ENCODE peak calls at places on chromosomes 12 and 14, in four cellular contexts. L is cardiac fibroblast, U is SJSA1, A is GM23248. I is an unnamed sample.

GRCh38 chr12:52022841-52023181 is 16.1 kb downstream of the TAMALIN start:
- DNase-seq in L (no peak), U (no peak), A (no peak), I (no peak)

GRCh38 chr12:47891356-47891755 is 13.4 kb downstream of the VDR start:
- DNase-seq in L (no peak), A (peak; percentile 38), U (no peak), I (no peak)

GRCh38 chr12:114682101-114682919 is 1.7 kb downstream of the TBX3 start:
- DNase-seq in U (peak; percentile 38), A (peak; percentile 44), L (peak; percentile 37), I (no peak)

GRCh38 chr12:89345830-89346740 is 6.2 kb downstream of the DUSP6 start:
- DNase-seq in L (peak; percentile 85), U (no peak), A (peak; percentile 37), I (no peak)

GRCh38 chr12:18552829-18553228 is 185.0 kb downstream of the PLCZ1 start:
- DNase-seq in U (no peak), L (no peak), A (no peak), I (no peak)

GRCh38 chr12:8687846-8688601 is 9.8 kb upstream of the RIMKLB start:
- DNase-seq in L (peak; percentile 82), A (peak; percentile 81), U (peak; percentile 53), I (peak; percentile 71)

GRCh38 chr14:79483472-79483871 is 727.8 kb downstream of the DIO2 start:
- DNase-seq in A (peak; percentile 3), L (peak; percentile 56), U (peak; percentile 47), I (peak; percentile 46)

GRCh38 chr14:32826404-32827082 is 112.1 kb upstream of the NPAS3 start:
- DNase-seq in A (peak; percentile 3), L (peak; percentile 60), U (no peak), I (no peak)

GRCh38 chr12:107131832-107132616 is 38.7 kb upstream of the CRY1 start:
- DNase-seq in A (peak; percentile 80), U (peak; percentile 53), L (peak; percentile 73), I (peak; percentile 19)

GRCh38 chr12:77924703-77925102 is 94.0 kb downstream of the NAV3 start:
- DNase-seq in U (peak; percentile 21), L (no peak), A (peak; percentile 50), I (no peak)

GRCh38 chr12:27498159-27498558 is 25.8 kb upstream of the PPFIBP1 start:
- DNase-seq in L (no peak), A (no peak), U (no peak), I (no peak)

DNA sequence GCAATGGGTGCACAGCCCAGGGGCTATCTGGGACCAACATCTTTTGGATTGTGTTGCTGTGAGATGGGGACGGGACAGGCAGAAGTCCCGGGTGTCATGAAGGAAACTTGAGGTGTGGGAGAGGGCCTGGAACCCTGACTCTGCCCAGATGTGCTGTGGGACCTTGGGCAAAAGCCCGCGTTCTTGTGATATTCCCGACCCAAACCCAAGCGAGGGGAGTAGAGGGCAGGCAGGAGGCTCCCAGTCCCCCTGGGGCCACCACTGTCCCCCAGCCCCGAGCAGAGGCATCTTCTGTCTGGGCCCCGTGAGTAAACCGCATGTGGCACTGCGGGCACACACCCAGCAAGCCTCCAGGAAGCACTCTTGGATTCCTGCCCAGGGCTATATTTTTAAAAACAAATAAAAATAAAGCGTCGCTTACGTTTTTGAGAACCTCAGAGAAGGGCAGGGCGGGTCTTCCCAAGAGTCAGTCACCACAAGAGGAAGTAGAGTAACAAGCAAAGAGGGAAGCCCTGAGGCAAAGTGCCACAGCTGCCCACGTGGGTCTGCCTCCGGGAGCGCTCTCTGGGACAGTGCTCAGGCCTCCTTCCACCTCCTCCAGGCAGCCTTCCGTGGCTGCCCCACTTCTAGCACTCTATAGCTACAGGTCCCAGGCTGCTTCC is 39.5 kb downstream of the BEGAIN start:
- DNase-seq in A (peak; percentile 65), U (peak; percentile 60), L (peak; percentile 68), I (no peak)
- H3K4me3 ChIP-seq in A (no peak overlapping the region), U (no peak overlapping the region), L (no peak overlapping the region), I (no peak overlapping the region)

GRCh38 chr12:81758421-81759214 is 532 bp downstream of the PPFIA2 start:
- DNase-seq in L (peak; percentile 29), U (peak; percentile 42), A (peak; percentile 41), I (no peak)

GRCh38 chr12:81757731-81758325 is 1.3 kb downstream of the PPFIA2 start:
- DNase-seq in A (no peak), U (no peak), L (no peak), I (no peak)

DNA sequence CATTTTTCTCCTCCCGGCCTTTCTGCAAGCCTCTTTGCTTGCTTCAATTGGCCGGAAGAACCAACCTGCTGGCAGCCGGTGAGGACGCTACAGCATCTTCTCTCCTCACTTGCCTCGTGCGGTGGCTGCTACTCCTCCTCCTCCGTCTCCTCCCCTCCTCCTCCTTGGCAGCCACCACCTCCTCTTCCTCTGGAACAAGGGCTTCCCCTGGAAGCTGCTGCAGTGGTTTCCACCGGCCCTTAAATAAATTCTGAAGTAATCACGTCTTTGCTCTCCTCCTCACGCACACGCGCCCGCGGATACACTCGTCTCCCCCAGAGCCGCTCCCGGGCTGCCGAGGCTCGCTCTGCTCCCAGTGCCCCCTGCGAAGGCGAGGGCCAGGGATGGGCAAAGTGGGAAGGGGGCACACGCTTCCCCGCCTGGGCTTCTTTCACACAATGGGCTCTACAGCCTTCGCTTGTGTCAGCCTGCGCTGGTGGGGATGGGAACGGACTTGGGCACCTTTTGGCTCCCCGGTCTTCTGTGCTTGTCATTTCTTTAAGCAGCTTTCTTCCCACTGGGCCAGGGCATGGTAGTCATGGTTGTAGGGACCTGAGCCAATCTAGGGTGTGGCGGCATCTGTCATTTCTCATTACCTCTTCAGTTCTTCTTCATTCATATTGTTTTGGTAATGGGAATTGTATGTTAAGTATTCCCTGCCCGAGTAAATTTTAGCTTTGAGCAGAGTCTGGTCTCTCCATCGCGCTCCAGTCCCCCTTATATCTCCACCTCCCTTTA is at the start of gene PPFIA2:
- DNase-seq in L (peak; percentile 28), U (peak; percentile 5), A (peak; percentile 42), I (no peak)
- H3K4me3 ChIP-seq in L (peak within 1 kb of the TSS; percentile 53), U (peak within 1 kb of the TSS; percentile 33), A (peak within 1 kb of the TSS; percentile 72), I (peak within 1 kb of the TSS; percentile 54)

DNA sequence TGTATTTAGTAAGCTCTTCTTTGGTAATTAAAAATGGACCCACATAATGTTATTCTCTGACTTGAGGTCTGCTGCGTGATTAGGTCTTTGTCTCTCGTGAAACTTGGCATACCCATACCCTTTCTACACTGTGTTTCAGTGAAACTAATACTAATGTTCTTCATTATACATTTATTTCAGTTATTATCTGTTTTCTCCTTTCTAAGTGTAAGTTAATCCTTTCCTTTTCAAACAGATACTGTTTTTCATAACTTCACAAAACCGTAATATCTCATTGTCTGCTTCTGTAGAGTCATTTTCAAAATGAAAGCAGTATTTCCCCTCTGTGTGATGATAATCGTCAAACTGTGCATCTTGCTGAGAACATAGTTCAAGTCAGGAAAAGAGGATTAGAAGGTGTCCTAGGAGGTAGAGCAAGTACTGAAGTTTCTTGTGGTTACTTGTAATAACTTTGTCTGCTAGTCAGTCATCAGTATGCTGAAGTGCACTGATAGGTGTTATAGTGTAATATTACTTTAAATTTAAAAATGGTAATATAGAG is 15.9 kb downstream of the PYROXD1 start:
- DNase-seq in L (no peak), U (no peak), A (no peak), I (no peak)
- H3K4me3 ChIP-seq in L (no peak overlapping the region), U (no peak overlapping the region), A (no peak overlapping the region), I (no peak overlapping the region)

GRCh38 chr14:77265561-77266335 is 5.3 kb downstream of the NGB start:
- DNase-seq in L (no peak), A (no peak), U (no peak), I (no peak)

GRCh38 chr14:77268989-77269595 is 1.9 kb downstream of the NGB start:
- DNase-seq in L (no peak), A (no peak), U (no peak), I (no peak)

GRCh38 chr14:77270361-77271112 is 469 bp downstream of the NGB start:
- DNase-seq in L (no peak), U (no peak), A (peak; percentile 6), I (no peak)

GRCh38 chr14:77266336-77266735 is 4.7 kb downstream of the NGB start:
- DNase-seq in L (no peak), A (no peak), U (no peak), I (no peak)

GRCh38 chr14:77267937-77268699 is 2.9 kb downstream of the NGB start:
- DNase-seq in L (no peak), U (no peak), A (no peak), I (no peak)
- H3K4me3 ChIP-seq in L (no peak overlapping the region), U (no peak overlapping the region), A (no peak overlapping the region), I (no peak overlapping the region)

GRCh38 chr14:93943052-93943451 is 15.9 kb downstream of the FAM181A start:
- DNase-seq in L (no peak), U (no peak), A (no peak), I (no peak)
- H3K4me3 ChIP-seq in L (no peak overlapping the region), U (no peak overlapping the region), A (no peak overlapping the region), I (no peak overlapping the region)

GRCh38 chr14:52949711-52950409 is 990 bp downstream of the FERMT2 start:
- DNase-seq in A (peak; percentile 86), U (peak; percentile 32), L (peak; percentile 64), I (no peak)
- H3K4me3 ChIP-seq in A (peak overlapping the region; percentile 94), U (peak overlapping the region; percentile 99), L (peak overlapping the region; percentile 99), I (peak overlapping the region; percentile 88)

DNA sequence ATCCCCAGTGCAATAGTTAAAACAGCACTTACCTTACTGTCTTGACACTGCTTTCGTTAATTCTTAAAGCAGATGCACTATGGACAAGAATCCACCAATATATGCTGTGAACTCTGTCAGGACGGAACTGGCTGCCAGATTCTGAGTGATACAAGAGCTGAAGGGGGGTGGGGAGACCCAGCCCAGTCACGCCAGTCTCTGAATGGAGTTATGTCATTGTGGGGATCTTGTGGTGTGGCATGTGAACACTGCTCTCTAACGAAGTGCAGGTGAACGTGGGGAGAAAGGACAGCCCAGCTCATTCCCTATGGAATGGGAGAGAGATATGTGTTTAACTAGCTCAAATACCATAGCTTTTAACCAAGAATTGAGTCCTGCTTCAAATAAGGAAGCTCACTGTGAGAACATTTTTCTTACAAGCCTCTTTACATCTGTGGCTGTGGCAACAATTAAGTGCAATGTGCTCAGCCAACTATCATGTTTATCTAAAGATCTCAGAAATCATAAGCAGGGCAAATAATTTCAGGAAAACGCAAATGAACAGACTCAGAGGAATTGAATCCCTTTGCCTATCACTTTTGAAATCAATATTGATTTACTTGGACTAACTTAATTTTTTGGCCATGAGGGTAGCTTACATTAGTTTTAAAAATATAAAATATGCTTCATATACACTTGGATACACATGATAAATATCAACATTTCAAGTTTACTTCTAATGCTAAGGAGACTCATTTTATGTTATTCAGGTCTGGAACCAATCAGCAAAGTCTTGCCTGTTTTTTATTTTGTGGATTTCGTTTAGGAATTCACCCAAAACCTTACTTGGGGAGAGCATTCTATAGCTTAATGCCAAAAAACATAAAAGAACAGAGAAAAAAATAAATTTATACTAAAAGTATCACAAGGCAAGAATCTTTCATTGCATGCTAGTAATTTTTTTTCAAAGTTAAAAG is at the start of gene LUM:
- DNase-seq in L (peak; percentile 65), U (peak; percentile 80), A (peak; percentile 89), I (peak; percentile 50)
- H3K4me3 ChIP-seq in L (peak within 1 kb of the TSS; percentile 22), U (peak within 1 kb of the TSS; percentile 38), A (peak within 1 kb of the TSS; percentile 86), I (peak within 1 kb of the TSS; percentile 47)

I was measured in skeletal muscle cell.